ENCODE peak calls at places on chromosomes 1 and 21, in five cellular contexts. F, B, U, C and V are unnamed samples.

GRCh38 chr1:1203561-1204424 is 2.6 kb downstream of the TNFRSF18 start:
- DNase-seq in U (no peak), F (no peak), C (no peak), B (no peak), V (no peak)

GRCh38 chr1:217134857-217135568 is 411.8 kb upstream of the ESRRG start:
- DNase-seq in C (peak), U (no peak), F (peak), B (no peak), V (no peak)

GRCh38 chr1:177008653-177009052 is 155.9 kb downstream of the ASTN1 start:
- DNase-seq in B (no peak), F (no peak), U (no peak), C (no peak), V (no peak)

GRCh38 chr1:5961601-5962000 is 30.6 kb downstream of the NPHP4 start:
- DNase-seq in B (no peak), C (no peak), U (no peak), F (no peak), V (no peak)

GRCh38 chr21:45559216-45560105 is 17.2 kb upstream of the SLC19A1 start:
- DNase-seq in C (no peak), B (peak), F (no peak), U (no peak), V (no peak)

GRCh38 chr1:115706774-115707425 is 61.6 kb downstream of the CASQ2 start:
- DNase-seq in C (peak), U (peak), B (no peak), F (peak), V (peak)

GRCh38 chr1:245428681-245429080 is 273.9 kb downstream of the KIF26B start:
- DNase-seq in U (no peak), C (no peak), F (no peak), B (no peak), V (no peak)

GRCh38 chr1:236287757-236288619 is 6.2 kb upstream of the ERO1B start:
- DNase-seq in F (no peak), U (no peak), B (no peak), C (peak), V (no peak)

GRCh38 chr1:56970280-56970679 is 4.5 kb upstream of the C8B start:
- DNase-seq in U (no peak), F (no peak), C (no peak), B (no peak), V (no peak)

GRCh38 chr1:231896806-231897205 is 270.2 kb downstream of the DISC1 start:
- DNase-seq in C (no peak), F (peak), U (no peak), B (no peak), V (peak)

GRCh38 chr1:109624215-109625010 is 4.8 kb downstream of the AMPD2 start:
- DNase-seq in F (no peak), B (no peak), U (no peak), C (no peak), V (no peak)

GRCh38 chr1:53182111-53182593 is 14.5 kb upstream of the CPT2 start:
- DNase-seq in F (peak), U (peak), B (peak), C (peak), V (peak)

GRCh38 chr1:159914252-159915018 is 10.9 kb downstream of the TAGLN2 start:
- DNase-seq in B (no peak), U (no peak), F (no peak), C (no peak), V (peak)

GRCh38 chr1:112529301-112529700 is 20.5 kb downstream of the WNT2B start:
- DNase-seq in U (no peak), C (no peak), F (peak), B (no peak), V (peak)

GRCh38 chr1:151511636-151512215 is 539 bp downstream of the CGN start:
- DNase-seq in F (peak), C (peak), B (peak), U (no peak), V (no peak)

GRCh38 chr21:43712268-43712942 is 6.5 kb upstream of the PDXK start:
- DNase-seq in C (no peak), U (no peak), F (peak), B (no peak), V (peak)

GRCh38 chr1:151570819-151571218 is 30.7 kb downstream of the TUFT1 start:
- DNase-seq in C (no peak), F (peak), U (no peak), B (no peak), V (no peak)

GRCh38 chr21:36104306-36105300 is 30.3 kb upstream of the CBR3 start:
- DNase-seq in B (peak), C (peak), U (peak), F (peak), V (peak)
- H3K4me3 ChIP-seq in B (peak), C (no peak), U (no peak), F (no peak), V (no peak)

GRCh38 chr1:26410706-26411623 is at the start of gene LIN28A:
- DNase-seq in B (no peak), F (no peak), C (peak), U (no peak), V (no peak)
- TF ChIP-seq CTCF in B (no peak), F (no peak), C (no peak), U (no peak), V (no peak)

GRCh38 chr21:34836933-34837505 is 168.2 kb downstream of the CLIC6 start:
- DNase-seq in B (no peak), F (no peak), C (no peak), U (no peak), V (no peak)
- H3K4me3 ChIP-seq in B (no peak), F (no peak), C (no peak), U (peak), V (no peak)

GRCh38 chr1:114668784-114669561 is 876 bp downstream of the DENND2C start:
- DNase-seq in B (no peak), F (peak), U (peak), C (no peak), V (peak)

GRCh38 chr1:114670083-114671010 is 498 bp upstream of the DENND2C start:
- DNase-seq in B (peak), U (peak), C (peak), F (peak), V (peak)

GRCh38 chr1:114668373-114668772 is 1.5 kb downstream of the DENND2C start:
- DNase-seq in B (no peak), F (no peak), U (no peak), C (no peak), V (no peak)

GRCh38 chr1:114671011-114671938 is 1.4 kb upstream of the DENND2C start:
- DNase-seq in F (peak), B (no peak), C (no peak), U (peak), V (peak)

DNA sequence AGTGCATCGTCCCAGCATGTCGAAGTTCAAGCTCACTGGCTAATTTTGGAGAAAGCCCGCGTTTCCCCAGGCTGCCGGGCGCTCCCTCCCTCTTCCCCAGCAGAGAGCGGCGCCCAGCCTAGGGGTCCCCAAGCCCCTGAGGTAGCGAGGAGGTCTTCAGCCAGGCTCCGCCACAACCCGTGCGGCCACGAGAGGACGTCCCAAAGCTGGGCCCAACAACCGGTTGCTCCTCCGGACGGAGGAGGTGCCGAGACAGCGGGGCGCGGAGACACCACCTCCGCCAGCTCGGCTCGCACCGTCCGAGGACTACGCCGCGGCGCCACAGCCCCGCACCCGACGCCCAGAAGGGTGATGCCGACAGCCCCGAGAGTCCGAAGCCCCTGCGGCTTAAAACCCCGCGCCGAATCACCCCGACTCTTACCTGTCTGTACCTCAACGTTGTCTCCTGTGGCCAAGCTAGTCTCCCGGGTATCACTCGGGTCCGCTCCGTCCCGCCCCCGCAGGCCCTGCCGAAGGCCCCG is at the start of gene DENND2C:
- DNase-seq in B (no peak), C (peak), F (no peak), U (no peak), V (no peak)
- TF ChIP-seq CTCF in B (no peak), C (peak), F (no peak), U (no peak), V (no peak)

GRCh38 chr1:228456252-228457016 is 30.7 kb upstream of the RNF187 start:
- DNase-seq in C (no peak), U (no peak), B (no peak), F (no peak), V (no peak)

GRCh38 chr1:228457017-228457395 is 30.2 kb upstream of the RNF187 start:
- DNase-seq in U (no peak), C (no peak), B (no peak), F (no peak), V (no peak)

GRCh38 chr1:228457396-228458176 is 29.6 kb upstream of the RNF187 start:
- DNase-seq in B (peak), U (peak), F (peak), C (peak), V (peak)

GRCh38 chr1:228460830-228461229 is 26.4 kb upstream of the RNF187 start:
- DNase-seq in C (no peak), B (no peak), U (no peak), F (no peak), V (no peak)

GRCh38 chr1:228459091-228459993 is 27.8 kb upstream of the RNF187 start:
- DNase-seq in B (peak), U (peak), C (peak), F (peak), V (peak)
- H3K4me3 ChIP-seq in B (peak), U (peak), C (peak), F (peak), V (peak)